ENCODE peak calls at places on chromosomes 11 and 22, in ten cellular contexts. U is A549; M is myocyte; O is pancreas; V is posterior vena cava; B is fibroblast of mammary gland; W is mesothelial cell of epicardium; I is EL; K is HuH-7; Q is stimulated activated CD8-positive, alpha-beta memory T cell treated with anti-CD3 and anti-CD28 coated beads, Interleukin-12 subunit alpha, Interleukin-12 subunit beta, amount 100 ng/mL, for 1 hour. P is an unnamed sample.

GRCh38 chr11:75491465-75491864 is 34.3 kb downstream of the GDPD5 start:
- DNase-seq in U (no peak), M (no peak), O (no peak), V (no peak), B (no peak), W (no peak), I (no peak), K (no peak), Q (no peak), P (no peak)

GRCh38 chr11:64844330-64845124 is at the start of gene CDC42BPG:
- DNase-seq in U (peak; percentile 68), M (peak; percentile 79), O (peak; percentile 90), V (no peak), B (peak; percentile 49), W (peak; percentile 81), I (peak; percentile 68), K (peak; percentile 81), Q (peak; percentile 45), P (peak; percentile 93)

GRCh38 chr11:35393093-35393492 is 26.3 kb downstream of the SLC1A2 start:
- DNase-seq in U (no peak), M (no peak), O (no peak), V (no peak), B (peak; percentile 49), W (no peak), I (no peak), K (no peak), Q (no peak), P (no peak)

GRCh38 chr22:46454910-46455269 is 82.5 kb downstream of the CELSR1 start:
- DNase-seq in U (peak; percentile 41), M (no peak), O (no peak), V (no peak), B (no peak), W (no peak), I (peak; percentile 46), K (no peak), Q (no peak), P (no peak)

GRCh38 chr11:106482920-106483761 is 405.7 kb downstream of the AASDHPPT start:
- DNase-seq in U (no peak), M (peak; percentile 93), O (no peak), V (no peak), B (peak; percentile 84), W (no peak), I (peak; percentile 57), K (no peak), Q (no peak), P (no peak)

GRCh38 chr22:37419916-37420655 is 7.2 kb downstream of the ELFN2 start:
- DNase-seq in U (no peak), M (no peak), O (no peak), V (no peak), B (no peak), W (no peak), I (peak; percentile 25), K (no peak), Q (no peak), P (no peak)

GRCh38 chr22:38700271-38700788 is 413 bp downstream of the JOSD1 start:
- DNase-seq in U (no peak), M (peak; percentile 63), O (peak; percentile 62), V (peak; percentile 93), B (peak; percentile 48), W (no peak), I (peak; percentile 76), K (no peak), Q (no peak), P (no peak)

GRCh38 chr11:12376259-12376971 is 956 bp upstream of the PARVA start:
- DNase-seq in U (no peak), M (peak; percentile 88), O (peak; percentile 91), V (no peak), B (peak; percentile 93), W (no peak), I (peak; percentile 47), K (no peak), Q (no peak), P (no peak)

GRCh38 chr22:34036936-34037335 is 116.7 kb upstream of the LARGE1 start:
- DNase-seq in U (no peak), M (no peak), O (no peak), V (no peak), B (no peak), W (no peak), I (no peak), K (no peak), Q (no peak), P (no peak)

GRCh38 chr11:67437082-67437821 is at the start of gene PTPRCAP:
- DNase-seq in U (no peak), M (no peak), O (no peak), V (peak; percentile 81), B (no peak), W (no peak), I (no peak), K (no peak), Q (peak; percentile 62), P (peak; percentile 65)

P was measured in K562.